ENCODE peak calls at places on chromosomes 2 and 18, in nine cellular contexts. W is GM13976, S is cardiac fibroblast, X is T follicular helper cell, I is DND-41, L is NCI-H146, F is uterus, G is spleen, M is A549. P is an unnamed sample.

GRCh38 chr2:20123871-20124594 is 72.6 kb upstream of the LAPTM4A start:
- DNase-seq in F (no peak), S (no peak), W (no peak), M (no peak), I (no peak), G (no peak), X (no peak), L (no peak), P (no peak)

GRCh38 chr2:162475661-162476060 is 131.7 kb downstream of the GCA start:
- DNase-seq in L (peak; percentile 95), I (no peak), M (no peak), X (no peak), G (no peak), W (no peak), S (no peak), F (no peak), P (no peak)

GRCh38 chr2:94869552-94870391 is 1.5 kb upstream of the TEKT4 start:
- DNase-seq in F (no peak), S (no peak), G (peak; percentile 67), M (no peak), X (no peak), W (no peak), L (no peak), I (no peak), P (no peak)

GRCh38 chr2:20623241-20623640 is 27.7 kb downstream of the HS1BP3 start:
- DNase-seq in F (peak; percentile 13), W (no peak), X (no peak), S (no peak), M (no peak), G (peak; percentile 56), I (no peak), L (no peak), P (no peak)

GRCh38 chr2:217204358-217204757 is 344.5 kb upstream of the TNP1 start:
- DNase-seq in S (peak; percentile 25), X (no peak), G (no peak), I (no peak), W (no peak), L (no peak), M (no peak), F (no peak), P (no peak)

GRCh38 chr2:199457147-199458016 is at the start of gene SATB2:
- DNase-seq in G (peak; percentile 81), I (no peak), X (no peak), W (peak; percentile 53), F (no peak), M (peak; percentile 25), L (peak; percentile 45), S (peak; percentile 21), P (no peak)

GRCh38 chr2:49936965-49937364 is 782.6 kb upstream of the FSHR start:
- DNase-seq in G (no peak), I (no peak), W (no peak), L (peak; percentile 26), S (no peak), X (no peak), F (no peak), M (no peak), P (no peak)

GRCh38 chr18:12309683-12310198 is 1.7 kb downstream of the TUBB6 start:
- DNase-seq in S (peak; percentile 41), W (no peak), I (no peak), X (no peak), F (no peak), M (no peak), L (no peak), G (no peak), P (peak; percentile 50)

GRCh38 chr2:215664847-215665525 is 229.1 kb upstream of the FN1 start:
- DNase-seq in X (no peak), M (peak; percentile 51), L (no peak), W (peak; percentile 27), F (no peak), G (no peak), I (no peak), S (peak; percentile 80), P (no peak)

GRCh38 chr18:46034230-46034629 is 37.8 kb downstream of the PSTPIP2 start:
- DNase-seq in I (no peak), G (no peak), X (no peak), L (no peak), F (no peak), W (no peak), S (peak; percentile 72), M (no peak), P (no peak)

GRCh38 chr2:152826880-152827279 is 108.5 kb downstream of the ARL6IP6 start:
- DNase-seq in I (no peak), S (peak; percentile 2), L (no peak), M (no peak), X (no peak), G (no peak), W (no peak), F (no peak), P (no peak)

GRCh38 chr2:75627902-75628504 is 18.6 kb upstream of the MRPL19 start:
- DNase-seq in S (peak; percentile 83), I (peak; percentile 79), X (peak; percentile 25), F (peak; percentile 62), M (peak; percentile 80), W (peak; percentile 59), L (peak; percentile 80), G (peak; percentile 86), P (no peak)

GRCh38 chr2:190842606-190843104 is 38.0 kb upstream of the GLS start:
- DNase-seq in X (no peak), L (no peak), F (no peak), S (no peak), W (no peak), G (no peak), I (no peak), M (no peak), P (no peak)

GRCh38 chr2:118048396-118048795 is 34.5 kb upstream of the CCDC93 start:
- DNase-seq in L (no peak), W (no peak), G (no peak), X (no peak), M (no peak), S (no peak), I (no peak), F (no peak), P (no peak)

GRCh38 chr2:53473236-53473635 is 294.4 kb upstream of the CHAC2 start:
- DNase-seq in G (no peak), L (peak; percentile 72), I (no peak), S (peak; percentile 3), W (no peak), M (no peak), X (no peak), F (no peak), P (no peak)

GRCh38 chr2:118539290-118539689 is 308.2 kb downstream of the EN1 start:
- DNase-seq in I (no peak), G (no peak), X (no peak), S (peak; percentile 44), L (no peak), M (no peak), W (no peak), F (no peak), P (no peak)

GRCh38 chr2:234254783-234255521 is 204.4 kb downstream of the SPP2 start:
- DNase-seq in G (no peak), M (no peak), L (no peak), S (no peak), W (no peak), X (no peak), F (no peak), I (no peak), P (no peak)

GRCh38 chr18:58209326-58209725 is 165.3 kb downstream of the NEDD4L start:
- DNase-seq in W (no peak), L (no peak), G (no peak), I (no peak), X (no peak), M (no peak), S (no peak), F (no peak), P (no peak)

GRCh38 chr2:207231106-207231860 is 65.5 kb upstream of the KLF7 start:
- DNase-seq in L (no peak), M (no peak), W (no peak), S (peak; percentile 33), X (no peak), F (no peak), G (no peak), I (no peak), P (no peak)

GRCh38 chr2:184359379-184359778 is 238.9 kb upstream of the ZNF804A start:
- DNase-seq in L (no peak), F (no peak), W (no peak), I (no peak), S (no peak), M (no peak), X (no peak), G (no peak), P (no peak)

GRCh38 chr2:106343274-106343673 is 124.9 kb downstream of the RGPD3 start:
- DNase-seq in X (no peak), F (no peak), W (no peak), M (no peak), L (no peak), G (no peak), S (no peak), I (no peak), P (no peak)

GRCh38 chr2:227363756-227364155 is 15.3 kb downstream of the TM4SF20 start:
- DNase-seq in W (no peak), X (no peak), S (no peak), G (no peak), F (no peak), M (no peak), L (no peak), I (no peak), P (no peak)

GRCh38 chr2:25336446-25336845 is 5.3 kb downstream of the DNMT3A start:
- DNase-seq in L (no peak), F (no peak), S (no peak), X (no peak), M (no peak), I (no peak), W (no peak), G (peak; percentile 64), P (no peak)

GRCh38 chr2:112884869-112885502 is 26.0 kb upstream of the IL37 start:
- DNase-seq in W (peak; percentile 85), F (no peak), L (peak; percentile 3), M (peak; percentile 40), S (peak; percentile 12), G (peak; percentile 87), I (peak; percentile 10), X (peak; percentile 39), P (no peak)

GRCh38 chr18:26159353-26159752 is 25.7 kb downstream of the PSMA8 start:
- DNase-seq in M (peak; percentile 4), F (no peak), W (no peak), G (no peak), I (no peak), S (peak; percentile 5), L (no peak), X (no peak), P (no peak)

GRCh38 chr2:14967739-14968138 is 335.2 kb downstream of the LRATD1 start:
- DNase-seq in X (no peak), F (no peak), W (no peak), M (no peak), G (no peak), I (no peak), S (no peak), L (no peak), P (no peak)

GRCh38 chr2:43818761-43819160 is 19.9 kb downstream of the ABCG5 start:
- DNase-seq in M (no peak), I (no peak), F (no peak), W (no peak), S (peak; percentile 76), X (no peak), G (no peak), L (no peak), P (peak; percentile 66)

GRCh38 chr2:170669909-170670308 is 45.2 kb upstream of the SP5 start:
- DNase-seq in W (no peak), G (no peak), M (no peak), X (no peak), S (no peak), F (no peak), L (no peak), I (no peak), P (no peak)

GRCh38 chr18:48794251-48794970 is 156.4 kb downstream of the SMAD7 start:
- DNase-seq in M (no peak), F (peak; percentile 8), S (no peak), W (no peak), L (no peak), I (no peak), G (peak; percentile 39), X (no peak), P (no peak)

GRCh38 chr2:240204431-240205276 is 64.2 kb upstream of the OTOS start:
- DNase-seq in M (no peak), X (no peak), F (no peak), I (no peak), L (no peak), S (no peak), W (no peak), G (peak; percentile 56), P (no peak)

GRCh38 chr2:128988326-128988725 is 669.7 kb upstream of the HS6ST1 start:
- DNase-seq in F (no peak), L (no peak), G (no peak), M (no peak), S (no peak), W (no peak), I (no peak), X (no peak), P (no peak)